ENCODE peak calls at places on chromosomes 3 and 15, in seven cellular contexts. K is gastrocnemius medialis, N is dorsolateral prefrontal cortex, G is choroid plexus epithelial cell, F is heart right ventricle, V is GM13977, B is RWPE2. P is an unnamed sample.

GRCh38 chr3:113405180-113405579 is 36.1 kb downstream of the CFAP44 start:
- DNase-seq in N (no peak), K (no peak), B (no peak), G (peak), F (no peak), V (no peak), P (no peak)

GRCh38 chr3:105647047-105647446 is 221.8 kb downstream of the CBLB start:
- DNase-seq in K (no peak), F (no peak), B (peak), V (no peak), N (no peak), G (peak), P (no peak)

GRCh38 chr15:55993111-55993803 is at the start of gene NEDD4:
- DNase-seq in F (peak), N (peak), V (peak), G (peak), K (peak), B (peak), P (peak)

GRCh38 chr15:26007151-26007550 is 144.0 kb upstream of the ATP10A start:
- DNase-seq in K (no peak), F (no peak), N (no peak), B (no peak), V (no peak), G (no peak), P (no peak)

GRCh38 chr15:77840962-77841361 is 208.2 kb upstream of the LINGO1 start:
- DNase-seq in N (no peak), V (no peak), G (peak), K (no peak), F (no peak), B (peak), P (no peak)

GRCh38 chr3:13140596-13140995 is 67.4 kb upstream of the IQSEC1 start:
- DNase-seq in F (no peak), G (no peak), B (no peak), N (peak), K (no peak), V (no peak), P (no peak)

GRCh38 chr3:62688050-62688449 is 187.2 kb downstream of the CADPS start:
- DNase-seq in K (no peak), B (no peak), G (no peak), F (no peak), N (no peak), V (no peak), P (no peak)

GRCh38 chr3:10017636-10018292 is 8.5 kb upstream of the FANCD2 start:
- DNase-seq in F (no peak), G (peak), V (no peak), N (no peak), B (no peak), K (no peak), P (no peak)

GRCh38 chr15:63288778-63289378 is 11.5 kb downstream of the APH1B start:
- DNase-seq in G (peak), F (no peak), K (no peak), B (no peak), N (no peak), V (peak), P (no peak)

GRCh38 chr3:11188231-11188630 is 33.9 kb downstream of the HRH1 start:
- DNase-seq in F (no peak), K (no peak), B (no peak), N (no peak), G (no peak), V (no peak), P (no peak)

GRCh38 chr3:5800965-5801364 is 613.5 kb downstream of the EDEM1 start:
- DNase-seq in N (no peak), F (no peak), V (no peak), K (no peak), G (no peak), B (no peak), P (no peak)

GRCh38 chr3:5811051-5811450 is 623.5 kb downstream of the EDEM1 start:
- DNase-seq in K (no peak), N (no peak), B (no peak), V (no peak), G (peak), F (no peak), P (no peak)

GRCh38 chr3:5809811-5810210 is 622.3 kb downstream of the EDEM1 start:
- DNase-seq in G (no peak), N (no peak), F (no peak), K (no peak), V (no peak), B (no peak), P (no peak)

DNA sequence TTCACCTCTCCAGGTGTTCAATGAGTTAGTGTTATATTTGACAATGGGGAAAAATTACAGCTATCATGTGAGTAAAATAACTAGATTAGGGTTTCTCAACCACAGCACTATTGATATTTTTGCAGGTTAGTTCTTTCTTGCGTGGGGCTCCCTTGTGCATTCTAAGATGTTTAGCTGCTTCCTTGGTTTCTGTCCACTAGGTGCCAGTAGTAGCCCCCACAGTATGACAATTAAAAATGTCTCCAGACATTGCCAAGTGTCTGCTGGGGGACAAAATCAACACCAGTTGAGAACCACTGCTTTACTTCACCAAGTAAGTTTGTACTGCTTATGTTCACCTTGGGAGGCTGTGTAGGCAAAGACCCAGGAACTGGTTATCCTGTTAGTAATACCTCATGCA is 618.7 kb downstream of the EDEM1 start:
- DNase-seq in F (no peak), K (no peak), G (no peak), V (no peak), N (no peak), B (no peak), P (no peak)
- TF ChIP-seq CTCF in F (no peak), K (no peak), G (no peak), V (peak), N (peak), B (peak), P (peak)

DNA sequence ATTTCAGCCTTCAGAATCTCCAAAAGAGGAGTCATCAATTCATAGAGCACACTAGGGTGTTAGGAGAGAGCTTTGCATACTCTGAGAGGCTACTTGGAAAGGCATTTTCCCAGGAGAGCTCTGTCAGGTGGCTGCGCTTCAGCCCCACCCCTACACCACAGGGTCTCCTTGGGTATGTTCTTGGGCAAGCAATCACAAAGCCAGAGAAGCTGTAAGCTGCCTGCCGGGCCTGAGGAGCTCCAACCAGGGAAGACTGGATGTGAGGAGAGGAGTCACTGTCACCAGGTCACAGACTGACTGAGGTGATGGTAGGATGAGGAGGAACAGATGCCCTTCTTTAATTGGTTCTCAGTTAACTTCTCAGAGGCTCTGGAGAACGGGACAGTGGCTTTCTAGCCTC is 9.8 kb upstream of the RPSA start:
- DNase-seq in F (no peak), N (no peak), K (no peak), G (no peak), V (no peak), B (no peak), P (no peak)
- TF ChIP-seq CTCF in F (no peak), N (no peak), K (no peak), G (no peak), V (no peak), B (no peak), P (no peak)

GRCh38 chr3:36957072-36957471 is 12.2 kb upstream of the TRANK1 start:
- DNase-seq in G (no peak), V (no peak), B (no peak), F (no peak), K (no peak), N (no peak), P (no peak)
- TF ChIP-seq CTCF in G (peak), V (peak), B (no peak), F (no peak), K (no peak), N (no peak), P (no peak)

GRCh38 chr3:50371133-50371670 is 11.9 kb upstream of the TMEM115 start:
- DNase-seq in B (no peak), F (no peak), G (no peak), N (no peak), K (no peak), V (no peak), P (no peak)

GRCh38 chr3:50372349-50372748 is 13.0 kb upstream of the TMEM115 start:
- DNase-seq in B (no peak), G (no peak), K (no peak), F (no peak), V (no peak), N (no peak), P (no peak)

GRCh38 chr3:50369271-50369670 is 9.9 kb upstream of the TMEM115 start:
- DNase-seq in G (no peak), B (no peak), F (no peak), N (no peak), V (no peak), K (no peak), P (no peak)

GRCh38 chr3:50373146-50373864 is 14.0 kb upstream of the TMEM115 start:
- DNase-seq in F (no peak), G (no peak), V (no peak), N (no peak), B (no peak), K (no peak), P (no peak)

DNA sequence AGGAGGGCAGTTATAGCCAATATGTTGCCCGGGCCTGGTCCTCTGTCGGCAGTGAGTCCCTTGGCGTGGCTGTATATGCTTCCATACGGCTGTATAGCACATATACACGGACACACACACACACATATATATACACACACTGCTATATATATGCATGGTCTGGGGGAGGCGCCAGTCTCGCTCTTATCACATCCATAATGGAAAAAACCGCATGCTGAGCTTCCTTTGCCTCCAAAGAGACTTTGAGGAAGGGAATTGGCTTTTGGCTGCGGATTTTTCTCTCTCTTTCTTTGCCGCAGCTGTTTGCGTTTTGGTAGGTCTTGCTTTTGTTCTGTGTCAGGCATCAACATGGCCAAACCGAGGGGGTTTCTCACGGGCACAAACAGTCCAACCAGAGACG is 11.3 kb upstream of the TMEM115 start:
- DNase-seq in V (no peak), N (peak), G (peak), F (no peak), B (no peak), K (no peak), P (no peak)
- TF ChIP-seq CTCF in V (no peak), N (no peak), G (peak), F (no peak), B (no peak), K (no peak), P (peak)

P was measured in neural crest cell.